ENCODE peak calls at places on chromosome 4, in ten cellular contexts. One of them, this sample, is unnamed.

GRCh38 chr4:99885063-99885664 is 9.1 kb downstream of the LAMTOR3 start:
- DNase-seq in DMS 273 treated with DMSO at 0.1 percent for 48 hours: peak
- DNase-seq in NCI-H774: no peak
- DNase-seq in neural progenitor cell: peak
- DNase-seq in kidney: no peak
- DNase-seq in type B pancreatic cell: no peak
- DNase-seq in NCI-H146: no peak
- DNase-seq in Jurkat, Clone E6-1: peak
- DNase-seq in globus pallidus: no peak
- DNase-seq in COR-L47: peak
- DNase-seq in this sample: peak

GRCh38 chr4:137531121-137531520 is 1.2 kb downstream of the PCDH18 start:
- DNase-seq in DMS 273 treated with DMSO at 0.1 percent for 48 hours: no peak
- DNase-seq in COR-L47: no peak
- DNase-seq in type B pancreatic cell: no peak
- DNase-seq in kidney: no peak
- DNase-seq in NCI-H146: no peak
- DNase-seq in globus pallidus: peak
- DNase-seq in Jurkat, Clone E6-1: no peak
- DNase-seq in neural progenitor cell: peak
- DNase-seq in NCI-H774: no peak
- DNase-seq in this sample: no peak

GRCh38 chr4:155388162-155388561 is 11.4 kb upstream of the MAP9 start:
- DNase-seq in type B pancreatic cell: no peak
- DNase-seq in COR-L47: no peak
- DNase-seq in kidney: no peak
- DNase-seq in neural progenitor cell: no peak
- DNase-seq in DMS 273 treated with DMSO at 0.1 percent for 48 hours: no peak
- DNase-seq in NCI-H146: no peak
- DNase-seq in globus pallidus: no peak
- DNase-seq in Jurkat, Clone E6-1: no peak
- DNase-seq in NCI-H774: no peak
- DNase-seq in this sample: no peak

GRCh38 chr4:10115271-10115656 is 1.3 kb downstream of the WDR1 start:
- DNase-seq in neural progenitor cell: no peak
- DNase-seq in NCI-H146: no peak
- DNase-seq in type B pancreatic cell: no peak
- DNase-seq in Jurkat, Clone E6-1: no peak
- DNase-seq in globus pallidus: no peak
- DNase-seq in COR-L47: no peak
- DNase-seq in kidney: no peak
- DNase-seq in DMS 273 treated with DMSO at 0.1 percent for 48 hours: no peak
- DNase-seq in NCI-H774: no peak
- DNase-seq in this sample: no peak

GRCh38 chr4:145935253-145936141 is 3.1 kb downstream of the ZNF827 start:
- DNase-seq in NCI-H774: no peak
- DNase-seq in type B pancreatic cell: no peak
- DNase-seq in kidney: no peak
- DNase-seq in globus pallidus: peak
- DNase-seq in Jurkat, Clone E6-1: no peak
- DNase-seq in neural progenitor cell: peak
- DNase-seq in DMS 273 treated with DMSO at 0.1 percent for 48 hours: no peak
- DNase-seq in COR-L47: peak
- DNase-seq in NCI-H146: peak
- DNase-seq in this sample: no peak

GRCh38 chr4:48681856-48682255 is 98.2 kb downstream of the FRYL start:
- DNase-seq in NCI-H146: no peak
- DNase-seq in globus pallidus: peak
- DNase-seq in Jurkat, Clone E6-1: no peak
- DNase-seq in NCI-H774: no peak
- DNase-seq in type B pancreatic cell: no peak
- DNase-seq in neural progenitor cell: no peak
- DNase-seq in DMS 273 treated with DMSO at 0.1 percent for 48 hours: no peak
- DNase-seq in kidney: no peak
- DNase-seq in COR-L47: no peak
- DNase-seq in this sample: no peak

GRCh38 chr4:39587881-39588280 is 50.8 kb downstream of the SMIM14 start:
- DNase-seq in type B pancreatic cell: peak
- DNase-seq in COR-L47: no peak
- DNase-seq in kidney: no peak
- DNase-seq in neural progenitor cell: no peak
- DNase-seq in NCI-H146: no peak
- DNase-seq in Jurkat, Clone E6-1: peak
- DNase-seq in NCI-H774: no peak
- DNase-seq in DMS 273 treated with DMSO at 0.1 percent for 48 hours: no peak
- DNase-seq in globus pallidus: no peak
- DNase-seq in this sample: no peak

GRCh38 chr4:2075171-2075986 is 16.3 kb downstream of the NAT8L start:
- DNase-seq in globus pallidus: no peak
- DNase-seq in kidney: peak
- DNase-seq in NCI-H774: no peak
- DNase-seq in DMS 273 treated with DMSO at 0.1 percent for 48 hours: no peak
- DNase-seq in Jurkat, Clone E6-1: no peak
- DNase-seq in neural progenitor cell: no peak
- DNase-seq in COR-L47: no peak
- DNase-seq in NCI-H146: no peak
- DNase-seq in type B pancreatic cell: no peak
- DNase-seq in this sample: no peak

GRCh38 chr4:83208776-83209365 is 75.7 kb downstream of the COQ2 start:
- DNase-seq in globus pallidus: no peak
- DNase-seq in NCI-H146: no peak
- DNase-seq in neural progenitor cell: no peak
- DNase-seq in kidney: no peak
- DNase-seq in DMS 273 treated with DMSO at 0.1 percent for 48 hours: no peak
- DNase-seq in type B pancreatic cell: no peak
- DNase-seq in COR-L47: no peak
- DNase-seq in NCI-H774: no peak
- DNase-seq in Jurkat, Clone E6-1: no peak
- DNase-seq in this sample: no peak

GRCh38 chr4:72314869-72315268 is 254.2 kb downstream of the ADAMTS3 start:
- DNase-seq in globus pallidus: peak
- DNase-seq in kidney: no peak
- DNase-seq in NCI-H146: no peak
- DNase-seq in neural progenitor cell: no peak
- DNase-seq in DMS 273 treated with DMSO at 0.1 percent for 48 hours: no peak
- DNase-seq in type B pancreatic cell: no peak
- DNase-seq in Jurkat, Clone E6-1: no peak
- DNase-seq in NCI-H774: no peak
- DNase-seq in COR-L47: peak
- DNase-seq in this sample: no peak

GRCh38 chr4:138113819-138114415 is 128.2 kb downstream of the SLC7A11 start:
- DNase-seq in NCI-H146: no peak
- DNase-seq in type B pancreatic cell: no peak
- DNase-seq in neural progenitor cell: no peak
- DNase-seq in globus pallidus: no peak
- DNase-seq in COR-L47: no peak
- DNase-seq in DMS 273 treated with DMSO at 0.1 percent for 48 hours: no peak
- DNase-seq in NCI-H774: no peak
- DNase-seq in Jurkat, Clone E6-1: no peak
- DNase-seq in kidney: no peak
- DNase-seq in this sample: no peak

GRCh38 chr4:67727124-67727850 is 26.3 kb upstream of the UBA6 start:
- DNase-seq in neural progenitor cell: no peak
- DNase-seq in globus pallidus: no peak
- DNase-seq in kidney: no peak
- DNase-seq in NCI-H146: no peak
- DNase-seq in COR-L47: no peak
- DNase-seq in type B pancreatic cell: no peak
- DNase-seq in Jurkat, Clone E6-1: no peak
- DNase-seq in DMS 273 treated with DMSO at 0.1 percent for 48 hours: no peak
- DNase-seq in NCI-H774: no peak
- DNase-seq in this sample: no peak

GRCh38 chr4:157983300-157983699 is 189.5 kb downstream of the GASK1B start:
- DNase-seq in Jurkat, Clone E6-1: no peak
- DNase-seq in NCI-H146: no peak
- DNase-seq in neural progenitor cell: no peak
- DNase-seq in COR-L47: no peak
- DNase-seq in kidney: no peak
- DNase-seq in globus pallidus: no peak
- DNase-seq in NCI-H774: no peak
- DNase-seq in type B pancreatic cell: no peak
- DNase-seq in DMS 273 treated with DMSO at 0.1 percent for 48 hours: no peak
- DNase-seq in this sample: no peak

GRCh38 chr4:53508446-53508845 is 82.8 kb downstream of the LNX1 start:
- DNase-seq in NCI-H774: no peak
- DNase-seq in COR-L47: no peak
- DNase-seq in neural progenitor cell: no peak
- DNase-seq in kidney: no peak
- DNase-seq in globus pallidus: no peak
- DNase-seq in NCI-H146: no peak
- DNase-seq in Jurkat, Clone E6-1: no peak
- DNase-seq in DMS 273 treated with DMSO at 0.1 percent for 48 hours: no peak
- DNase-seq in type B pancreatic cell: no peak
- DNase-seq in this sample: no peak

GRCh38 chr4:22345055-22345454 is 170.8 kb downstream of the ADGRA3 start:
- DNase-seq in globus pallidus: no peak
- DNase-seq in kidney: no peak
- DNase-seq in DMS 273 treated with DMSO at 0.1 percent for 48 hours: no peak
- DNase-seq in NCI-H774: no peak
- DNase-seq in type B pancreatic cell: no peak
- DNase-seq in NCI-H146: no peak
- DNase-seq in COR-L47: no peak
- DNase-seq in Jurkat, Clone E6-1: no peak
- DNase-seq in neural progenitor cell: no peak
- DNase-seq in this sample: no peak

This sample was measured in NCI-H1417 treated with DMSO at 0.1 percent for 48 hours.